ENCODE peak calls at places on chromosomes 12 and 14, in six cellular contexts. Y is A549, Z is kidney, U is epithelial cell of esophagus, C is NCI-H1417, I is GM13976. A is an unnamed sample.

GRCh38 chr14:51458563-51458955 is 193.2 kb upstream of the FRMD6 start:
- DNase-seq in Z (no peak), Y (no peak), I (no peak), U (peak), C (no peak), A (no peak)

GRCh38 chr14:32666310-32666709 is 272.4 kb upstream of the NPAS3 start:
- DNase-seq in Z (no peak), I (no peak), Y (no peak), C (no peak), U (no peak), A (no peak)

GRCh38 chr14:106442857-106443256 is 916.5 kb downstream of the TMEM121 start:
- DNase-seq in I (peak), C (no peak), U (no peak), Y (no peak), Z (no peak), A (no peak)

GRCh38 chr14:47678993-47679392 is 3.6 kb upstream of the MDGA2 start:
- DNase-seq in I (no peak), U (no peak), C (no peak), Y (no peak), Z (no peak), A (no peak)

GRCh38 chr12:52927964-52928363 is 21.0 kb upstream of the KRT18 start:
- DNase-seq in U (no peak), Y (no peak), C (no peak), I (no peak), Z (no peak), A (no peak)

GRCh38 chr12:57989837-57990236 is 48.5 kb downstream of the ATP23 start:
- DNase-seq in C (no peak), U (no peak), Y (no peak), I (no peak), Z (no peak), A (no peak)

GRCh38 chr12:22578328-22578727 is 34.0 kb upstream of the C2CD5 start:
- DNase-seq in Z (no peak), C (no peak), I (no peak), U (peak), Y (no peak), A (no peak)

GRCh38 chr12:104682790-104683279 is 226.1 kb downstream of the CHST11 start:
- DNase-seq in I (peak), Y (no peak), C (no peak), Z (no peak), U (no peak), A (no peak)

GRCh38 chr12:6979021-6979420 is 8.3 kb downstream of the EMG1 start:
- DNase-seq in Z (no peak), U (peak), Y (no peak), C (no peak), I (no peak), A (no peak)

GRCh38 chr12:126772171-126772864 is 1494.7 kb upstream of the TMEM132C start:
- DNase-seq in C (no peak), I (peak), U (peak), Y (peak), Z (no peak), A (no peak)

GRCh38 chr12:75481774-75482173 is 1.2 kb downstream of the GLIPR1 start:
- DNase-seq in I (no peak), Z (no peak), Y (no peak), C (no peak), U (peak), A (no peak)

GRCh38 chr12:388547-389137 is 478 bp downstream of the KDM5A start:
- DNase-seq in I (peak), Y (peak), C (no peak), Z (peak), U (peak), A (no peak)

GRCh38 chr14:95127531-95127911 is 29.8 kb downstream of the DICER1 start:
- DNase-seq in I (no peak), Y (no peak), Z (no peak), U (no peak), C (no peak), A (no peak)

GRCh38 chr12:29350080-29350479 is 30.9 kb downstream of the ERGIC2 start:
- DNase-seq in Z (no peak), U (peak), C (no peak), I (no peak), Y (peak), A (no peak)

GRCh38 chr14:63897706-63898105 is 44.9 kb downstream of the SYNE2 start:
- DNase-seq in Z (no peak), I (no peak), U (no peak), Y (no peak), C (no peak), A (no peak)

GRCh38 chr12:18470251-18470650 is 208.9 kb downstream of the PIK3C2G start:
- DNase-seq in C (no peak), Z (no peak), Y (no peak), I (no peak), U (no peak), A (no peak)

GRCh38 chr12:24608637-24609285 is 340.1 kb downstream of the BCAT1 start:
- DNase-seq in I (no peak), Y (no peak), C (no peak), Z (no peak), U (no peak), A (no peak)

A was measured in osteocyte.